ENCODE peak calls at places on chromosome 1, in ten cellular contexts. One of them, this sample, is unnamed.

GRCh38 chr1:232982238-232982944 is 32.0 kb downstream of the NTPCR start:
- DNase-seq in posterior cingulate gyrus: no peak
- DNase-seq in stimulated activated CD4-positive, alpha-beta T cell treated with anti-CD3 and anti-CD28 coated beads, Interleukin-15, amount 100 ng/mL, for 1 hour: no peak
- DNase-seq in amniotic stem cell: no peak
- DNase-seq in progenitor cell of endocrine pancreas: no peak
- DNase-seq in cardiac muscle cell: peak
- DNase-seq in NCI-H460: peak
- DNase-seq in occipital lobe: no peak
- DNase-seq in A549: no peak
- DNase-seq in esophagus squamous epithelium: no peak
- DNase-seq in this sample: no peak

GRCh38 chr1:33656467-33656866 is 184.0 kb downstream of the ZSCAN20 start:
- DNase-seq in amniotic stem cell: no peak
- DNase-seq in occipital lobe: peak
- DNase-seq in stimulated activated CD4-positive, alpha-beta T cell treated with anti-CD3 and anti-CD28 coated beads, Interleukin-15, amount 100 ng/mL, for 1 hour: no peak
- DNase-seq in esophagus squamous epithelium: no peak
- DNase-seq in NCI-H460: no peak
- DNase-seq in posterior cingulate gyrus: no peak
- DNase-seq in progenitor cell of endocrine pancreas: no peak
- DNase-seq in A549: no peak
- DNase-seq in cardiac muscle cell: no peak
- DNase-seq in this sample: no peak

GRCh38 chr1:181021811-181022434 is 747 bp downstream of the STX6 start:
- DNase-seq in A549: peak
- DNase-seq in occipital lobe: peak
- DNase-seq in progenitor cell of endocrine pancreas: no peak
- DNase-seq in NCI-H460: peak
- DNase-seq in posterior cingulate gyrus: no peak
- DNase-seq in cardiac muscle cell: peak
- DNase-seq in esophagus squamous epithelium: no peak
- DNase-seq in stimulated activated CD4-positive, alpha-beta T cell treated with anti-CD3 and anti-CD28 coated beads, Interleukin-15, amount 100 ng/mL, for 1 hour: no peak
- DNase-seq in amniotic stem cell: peak
- DNase-seq in this sample: no peak

GRCh38 chr1:170214117-170214979 is 68.6 kb downstream of the NTMT2 start:
- DNase-seq in progenitor cell of endocrine pancreas: no peak
- DNase-seq in NCI-H460: no peak
- DNase-seq in occipital lobe: no peak
- DNase-seq in posterior cingulate gyrus: no peak
- DNase-seq in amniotic stem cell: no peak
- DNase-seq in stimulated activated CD4-positive, alpha-beta T cell treated with anti-CD3 and anti-CD28 coated beads, Interleukin-15, amount 100 ng/mL, for 1 hour: no peak
- DNase-seq in esophagus squamous epithelium: no peak
- DNase-seq in A549: no peak
- DNase-seq in cardiac muscle cell: peak
- DNase-seq in this sample: no peak

GRCh38 chr1:17935230-17935629 is 172.4 kb upstream of the IGSF21 start:
- DNase-seq in NCI-H460: no peak
- DNase-seq in cardiac muscle cell: no peak
- DNase-seq in A549: no peak
- DNase-seq in amniotic stem cell: no peak
- DNase-seq in posterior cingulate gyrus: no peak
- DNase-seq in stimulated activated CD4-positive, alpha-beta T cell treated with anti-CD3 and anti-CD28 coated beads, Interleukin-15, amount 100 ng/mL, for 1 hour: no peak
- DNase-seq in occipital lobe: no peak
- DNase-seq in esophagus squamous epithelium: no peak
- DNase-seq in progenitor cell of endocrine pancreas: no peak
- DNase-seq in this sample: no peak

GRCh38 chr1:171670739-171671138 is 18.3 kb upstream of the MYOC start:
- DNase-seq in A549: no peak
- DNase-seq in occipital lobe: no peak
- DNase-seq in cardiac muscle cell: no peak
- DNase-seq in stimulated activated CD4-positive, alpha-beta T cell treated with anti-CD3 and anti-CD28 coated beads, Interleukin-15, amount 100 ng/mL, for 1 hour: no peak
- DNase-seq in NCI-H460: no peak
- DNase-seq in amniotic stem cell: no peak
- DNase-seq in posterior cingulate gyrus: no peak
- DNase-seq in progenitor cell of endocrine pancreas: no peak
- DNase-seq in esophagus squamous epithelium: no peak
- DNase-seq in this sample: no peak

GRCh38 chr1:56645663-56646330 is 683 bp downstream of the PRKAA2 start:
- DNase-seq in NCI-H460: no peak
- DNase-seq in progenitor cell of endocrine pancreas: no peak
- DNase-seq in cardiac muscle cell: no peak
- DNase-seq in posterior cingulate gyrus: peak
- DNase-seq in A549: peak
- DNase-seq in esophagus squamous epithelium: no peak
- DNase-seq in occipital lobe: peak
- DNase-seq in amniotic stem cell: no peak
- DNase-seq in stimulated activated CD4-positive, alpha-beta T cell treated with anti-CD3 and anti-CD28 coated beads, Interleukin-15, amount 100 ng/mL, for 1 hour: no peak
- DNase-seq in this sample: no peak

GRCh38 chr1:82161651-82162238 is 361.0 kb downstream of the ADGRL2 start:
- DNase-seq in posterior cingulate gyrus: no peak
- DNase-seq in stimulated activated CD4-positive, alpha-beta T cell treated with anti-CD3 and anti-CD28 coated beads, Interleukin-15, amount 100 ng/mL, for 1 hour: no peak
- DNase-seq in esophagus squamous epithelium: no peak
- DNase-seq in A549: no peak
- DNase-seq in occipital lobe: no peak
- DNase-seq in progenitor cell of endocrine pancreas: no peak
- DNase-seq in cardiac muscle cell: no peak
- DNase-seq in NCI-H460: no peak
- DNase-seq in amniotic stem cell: no peak
- DNase-seq in this sample: no peak

GRCh38 chr1:18812540-18812939 is 46.9 kb downstream of the TAS1R2 start:
- DNase-seq in cardiac muscle cell: no peak
- DNase-seq in occipital lobe: no peak
- DNase-seq in A549: no peak
- DNase-seq in posterior cingulate gyrus: no peak
- DNase-seq in amniotic stem cell: no peak
- DNase-seq in esophagus squamous epithelium: no peak
- DNase-seq in NCI-H460: no peak
- DNase-seq in stimulated activated CD4-positive, alpha-beta T cell treated with anti-CD3 and anti-CD28 coated beads, Interleukin-15, amount 100 ng/mL, for 1 hour: no peak
- DNase-seq in progenitor cell of endocrine pancreas: no peak
- DNase-seq in this sample: no peak

GRCh38 chr1:168553680-168554553 is 10.1 kb upstream of the XCL2 start:
- DNase-seq in stimulated activated CD4-positive, alpha-beta T cell treated with anti-CD3 and anti-CD28 coated beads, Interleukin-15, amount 100 ng/mL, for 1 hour: no peak
- DNase-seq in posterior cingulate gyrus: no peak
- DNase-seq in esophagus squamous epithelium: no peak
- DNase-seq in occipital lobe: no peak
- DNase-seq in progenitor cell of endocrine pancreas: no peak
- DNase-seq in NCI-H460: no peak
- DNase-seq in A549: no peak
- DNase-seq in cardiac muscle cell: no peak
- DNase-seq in amniotic stem cell: no peak
- DNase-seq in this sample: no peak

GRCh38 chr1:51576085-51576444 is 40.8 kb upstream of the OSBPL9 start:
- DNase-seq in posterior cingulate gyrus: no peak
- DNase-seq in A549: no peak
- DNase-seq in esophagus squamous epithelium: no peak
- DNase-seq in stimulated activated CD4-positive, alpha-beta T cell treated with anti-CD3 and anti-CD28 coated beads, Interleukin-15, amount 100 ng/mL, for 1 hour: no peak
- DNase-seq in progenitor cell of endocrine pancreas: no peak
- DNase-seq in occipital lobe: no peak
- DNase-seq in cardiac muscle cell: no peak
- DNase-seq in amniotic stem cell: no peak
- DNase-seq in NCI-H460: no peak
- DNase-seq in this sample: no peak

GRCh38 chr1:228935198-228935663 is 200.0 kb downstream of the RHOU start:
- DNase-seq in NCI-H460: no peak
- DNase-seq in amniotic stem cell: no peak
- DNase-seq in A549: no peak
- DNase-seq in progenitor cell of endocrine pancreas: no peak
- DNase-seq in stimulated activated CD4-positive, alpha-beta T cell treated with anti-CD3 and anti-CD28 coated beads, Interleukin-15, amount 100 ng/mL, for 1 hour: no peak
- DNase-seq in occipital lobe: no peak
- DNase-seq in posterior cingulate gyrus: no peak
- DNase-seq in esophagus squamous epithelium: no peak
- DNase-seq in cardiac muscle cell: no peak
- DNase-seq in this sample: no peak

GRCh38 chr1:154154534-154155181 is at the start of gene NUP210L:
- DNase-seq in NCI-H460: no peak
- DNase-seq in posterior cingulate gyrus: no peak
- DNase-seq in occipital lobe: no peak
- DNase-seq in esophagus squamous epithelium: no peak
- DNase-seq in amniotic stem cell: no peak
- DNase-seq in progenitor cell of endocrine pancreas: no peak
- DNase-seq in A549: no peak
- DNase-seq in stimulated activated CD4-positive, alpha-beta T cell treated with anti-CD3 and anti-CD28 coated beads, Interleukin-15, amount 100 ng/mL, for 1 hour: no peak
- DNase-seq in cardiac muscle cell: peak
- DNase-seq in this sample: no peak

GRCh38 chr1:202662081-202662480 is 48.2 kb downstream of the SYT2 start:
- DNase-seq in progenitor cell of endocrine pancreas: no peak
- DNase-seq in stimulated activated CD4-positive, alpha-beta T cell treated with anti-CD3 and anti-CD28 coated beads, Interleukin-15, amount 100 ng/mL, for 1 hour: no peak
- DNase-seq in A549: no peak
- DNase-seq in cardiac muscle cell: no peak
- DNase-seq in amniotic stem cell: no peak
- DNase-seq in occipital lobe: peak
- DNase-seq in NCI-H460: no peak
- DNase-seq in esophagus squamous epithelium: no peak
- DNase-seq in posterior cingulate gyrus: no peak
- DNase-seq in this sample: no peak

GRCh38 chr1:243924588-243925349 is 74.7 kb upstream of the AKT3 start:
- DNase-seq in cardiac muscle cell: peak
- DNase-seq in occipital lobe: no peak
- DNase-seq in stimulated activated CD4-positive, alpha-beta T cell treated with anti-CD3 and anti-CD28 coated beads, Interleukin-15, amount 100 ng/mL, for 1 hour: no peak
- DNase-seq in esophagus squamous epithelium: no peak
- DNase-seq in A549: no peak
- DNase-seq in posterior cingulate gyrus: no peak
- DNase-seq in NCI-H460: peak
- DNase-seq in amniotic stem cell: no peak
- DNase-seq in progenitor cell of endocrine pancreas: no peak
- DNase-seq in this sample: no peak

This sample was measured in D721Med.